ENCODE peak calls at places on chromosomes 16 and 17, in four cellular contexts. E, X, Z and H are unnamed samples.
A peak's percentile ranks its signal among the peaks of the same experiment; 100 is the strongest.

GRCh38 chr16:4500283-4500682 is 24.1 kb downstream of the HMOX2 start:
- DNase-seq in E (peak; percentile 79), X (no peak), Z (no peak), H (no peak)

GRCh38 chr17:10697092-10698081 is at the start of the genes ADPRM and SCO1:
- DNase-seq in E (peak; percentile 91), Z (peak; percentile 96), X (peak; percentile 99), H (peak; percentile 74)

GRCh38 chr17:1123397-1124237 is 56.2 kb downstream of the ABR start:
- DNase-seq in Z (no peak), X (peak; percentile 58), E (no peak), H (no peak)

GRCh38 chr16:12182202-12182601 is 205.7 kb downstream of the SNX29 start:
- DNase-seq in E (no peak), Z (no peak), X (no peak), H (no peak)

GRCh38 chr16:64858076-64858475 is 263.8 kb downstream of the CDH11 start:
- DNase-seq in X (no peak), E (peak; percentile 66), Z (no peak), H (no peak)

GRCh38 chr17:39400547-39401411 is 647 bp downstream of the FBXL20 start:
- DNase-seq in E (peak; percentile 0), Z (peak; percentile 62), X (no peak), H (no peak)

GRCh38 chr17:6997171-6997570 is 1.3 kb downstream of the ALOX12 start:
- DNase-seq in Z (no peak), X (no peak), E (no peak), H (no peak)

GRCh38 chr16:9092963-9093477 is 1.6 kb downstream of the HAPSTR1 start:
- DNase-seq in E (no peak), X (peak; percentile 72), Z (peak; percentile 66), H (no peak)

GRCh38 chr17:63390090-63390489 is 56.0 kb downstream of the CYB561 start:
- DNase-seq in E (no peak), X (no peak), Z (no peak), H (no peak)

GRCh38 chr16:85820604-85821372 is 21.3 kb downstream of the COX4I1 start:
- DNase-seq in E (no peak), Z (no peak), X (no peak), H (no peak)

GRCh38 chr16:86991679-86992078 is 325.5 kb downstream of the C16orf95 start:
- DNase-seq in X (no peak), Z (no peak), E (peak; percentile 34), H (no peak)

GRCh38 chr16:4544483-4544882 is 5.9 kb upstream of the CDIP1 start:
- DNase-seq in X (no peak), Z (peak; percentile 9), E (no peak), H (no peak)

GRCh38 chr17:16980813-16981731 is 9.2 kb upstream of the TNFRSF13B start:
- DNase-seq in X (peak; percentile 59), Z (no peak), E (no peak), H (no peak)

GRCh38 chr17:44774271-44775135 is 15.7 kb downstream of the ADAM11 start:
- DNase-seq in E (peak; percentile 79), Z (peak; percentile 95), X (peak; percentile 100), H (peak; percentile 85)

GRCh38 chr16:17194190-17194780 is 276.5 kb downstream of the XYLT1 start:
- DNase-seq in X (peak; percentile 91), E (no peak), Z (peak; percentile 68), H (peak; percentile 41)

GRCh38 chr17:81164464-81165245 is 652 bp upstream of the PVALEF start:
- DNase-seq in Z (no peak), X (peak; percentile 68), E (no peak), H (no peak)

GRCh38 chr16:56481468-56482112 is 30.2 kb downstream of the OGFOD1 start:
- DNase-seq in Z (no peak), X (no peak), E (peak; percentile 12), H (no peak)

GRCh38 chr17:79022507-79022991 is 1.4 kb upstream of the C1QTNF1 start:
- DNase-seq in E (no peak), Z (peak; percentile 73), X (peak; percentile 48), H (no peak)

GRCh38 chr16:81647527-81647926 is 131.6 kb upstream of the PLCG2 start:
- DNase-seq in E (peak; percentile 59), X (peak; percentile 82), Z (no peak), H (no peak)

GRCh38 chr16:22073350-22073749 is 19.0 kb upstream of the VWA3A start:
- DNase-seq in E (no peak), X (no peak), Z (no peak), H (no peak)

GRCh38 chr17:70394430-70394829 is 225.1 kb downstream of the KCNJ2 start:
- DNase-seq in Z (no peak), X (no peak), E (no peak), H (no peak)

GRCh38 chr16:15946257-15947044 is 3.0 kb upstream of the ABCC1 start:
- DNase-seq in Z (no peak), X (no peak), E (peak; percentile 53), H (no peak)

GRCh38 chr17:38628441-38628840 is 22.7 kb upstream of the SRCIN1 start:
- DNase-seq in Z (no peak), E (no peak), X (peak; percentile 81), H (no peak)

GRCh38 chr16:68664297-68664696 is 19.2 kb downstream of the CDH3 start:
- DNase-seq in E (no peak), X (no peak), Z (no peak), H (no peak)

GRCh38 chr17:31321481-31321880 is at the start of gene EVI2A:
- DNase-seq in X (no peak), E (peak; percentile 66), Z (no peak), H (no peak)

GRCh38 chr17:14143678-14144077 is 74.4 kb downstream of the COX10 start:
- DNase-seq in X (no peak), Z (no peak), E (no peak), H (no peak)

GRCh38 chr17:77330602-77331081 is 189.9 kb downstream of the SEC14L1 start:
- DNase-seq in X (peak; percentile 54), Z (peak; percentile 58), E (no peak), H (no peak)

GRCh38 chr16:35011-35775 is 18.2 kb downstream of the POLR3K start:
- DNase-seq in X (no peak), Z (peak; percentile 53), E (no peak), H (no peak)

GRCh38 chr17:41705271-41705991 is 6.7 kb upstream of the GAST start:
- DNase-seq in E (no peak), Z (no peak), X (peak; percentile 81), H (no peak)

GRCh38 chr17:7241047-7241733 is 1.1 kb downstream of the GABARAP start:
- DNase-seq in X (no peak), E (no peak), Z (no peak), H (no peak)

GRCh38 chr16:86455116-86455515 is 55.2 kb upstream of the FOXF1 start:
- DNase-seq in X (no peak), E (peak; percentile 10), Z (no peak), H (no peak)

GRCh38 chr17:76678330-76678729 is 32.4 kb downstream of the MXRA7 start:
- DNase-seq in E (no peak), X (no peak), Z (no peak), H (no peak)

GRCh38 chr17:12407495-12407894 is 258.2 kb upstream of the MYOCD start:
- DNase-seq in X (no peak), Z (no peak), E (no peak), H (no peak)

GRCh38 chr17:49787932-49788442 is 494 bp upstream of the KAT7 start:
- DNase-seq in X (peak; percentile 73), E (no peak), Z (no peak), H (no peak)

GRCh38 chr17:61352771-61353170 is 46.9 kb upstream of the TBX2 start:
- DNase-seq in X (peak; percentile 92), E (no peak), Z (no peak), H (no peak)

GRCh38 chr16:24041834-24042631 is 206.2 kb downstream of the PRKCB start:
- DNase-seq in X (peak; percentile 91), Z (peak; percentile 71), E (peak; percentile 63), H (peak; percentile 44)
- TF ChIP-seq CTCF in X (peak; percentile 93), Z (peak; percentile 72), E (peak; percentile 73), H (peak; percentile 90)

DNA sequence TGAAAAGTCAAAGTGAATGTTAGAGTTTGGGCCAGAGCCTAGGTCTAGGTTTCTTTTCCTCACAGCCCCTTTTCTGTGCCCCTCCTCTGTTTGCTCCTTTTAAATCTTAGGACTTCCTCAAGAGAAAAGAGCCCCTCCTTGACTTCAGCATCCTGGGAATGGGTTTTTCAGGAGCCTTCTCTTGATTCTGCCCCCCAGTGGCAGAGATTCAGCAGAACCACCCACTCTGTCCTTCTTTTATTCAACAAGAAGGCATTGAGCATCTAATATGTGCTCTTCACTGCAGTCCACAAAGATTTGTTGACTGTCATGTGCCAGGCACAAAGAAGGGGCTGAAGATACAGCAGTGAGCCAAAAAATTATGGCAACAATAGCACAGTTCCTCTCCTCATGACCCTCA is 270.8 kb upstream of the CDH5 start:
- DNase-seq in X (no peak), E (no peak), Z (no peak), H (no peak)
- TF ChIP-seq CTCF in X (peak; percentile 60), E (peak; percentile 48), Z (no peak), H (no peak)

GRCh38 chr16:59330030-59330670 is 596.0 kb upstream of the GOT2 start:
- DNase-seq in E (peak; percentile 33), X (no peak), Z (no peak), H (no peak)

GRCh38 chr16:59324462-59324861 is 590.3 kb upstream of the GOT2 start:
- DNase-seq in X (no peak), Z (no peak), E (no peak), H (no peak)

DNA sequence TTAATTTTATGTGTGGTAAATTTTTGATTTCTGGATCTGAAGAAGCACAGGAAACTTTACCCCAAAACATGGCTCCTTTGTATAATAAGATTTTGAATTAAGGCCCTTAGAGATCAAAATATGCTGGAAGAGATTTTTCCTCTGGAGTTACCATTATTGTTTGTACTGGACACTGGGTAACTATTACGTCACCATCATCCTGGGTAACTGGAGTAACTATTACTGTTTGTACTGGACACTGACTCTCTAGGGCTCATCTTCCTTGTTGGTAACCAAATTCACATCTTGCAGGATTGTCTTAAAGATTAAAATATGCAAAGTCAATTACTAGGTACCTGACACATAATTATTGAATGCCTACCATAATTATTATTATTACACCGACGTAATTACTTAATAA is 593.8 kb upstream of the GOT2 start:
- DNase-seq in X (no peak), Z (no peak), E (no peak), H (no peak)
- TF ChIP-seq CTCF in X (no peak), Z (no peak), E (no peak), H (no peak)

GRCh38 chr17:35978346-35978745 is 3.0 kb downstream of the CCL16 start:
- DNase-seq in X (no peak), E (no peak), Z (no peak), H (peak; percentile 14)

GRCh38 chr17:35981246-35981645 is at the start of gene CCL16:
- DNase-seq in X (no peak), Z (no peak), E (no peak), H (no peak)

GRCh38 chr17:35982409-35983191 is 1.3 kb upstream of the CCL16 start:
- DNase-seq in E (no peak), X (no peak), Z (no peak), H (peak; percentile 19)

GRCh38 chr17:35984140-35984539 is 2.4 kb downstream of the CCL14 start:
- DNase-seq in E (no peak), Z (no peak), X (no peak), H (no peak)

DNA sequence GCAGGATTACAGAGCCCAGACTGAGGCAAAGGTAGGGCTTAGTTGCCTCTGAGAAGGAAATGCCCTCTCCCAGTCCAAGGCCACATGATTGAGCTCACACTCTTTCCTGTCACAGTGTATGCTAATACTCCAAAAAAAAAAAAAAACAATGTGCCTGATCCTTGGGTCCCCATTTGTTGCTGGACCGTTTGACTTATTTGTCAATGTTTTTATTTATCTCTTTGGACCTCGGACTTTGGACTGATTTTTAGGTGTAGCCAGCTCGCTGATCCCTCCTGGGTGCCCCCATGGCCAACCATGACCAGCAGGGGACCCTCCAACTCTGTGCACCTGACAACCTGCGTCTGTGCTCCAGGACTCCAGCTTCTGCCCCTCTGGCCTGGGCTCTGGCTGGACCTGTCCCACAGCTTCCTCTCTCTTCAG is 622 bp upstream of the CCL16 start:
- DNase-seq in X (peak; percentile 76), Z (no peak), E (no peak), H (peak; percentile 38)
- TF ChIP-seq CTCF in X (peak; percentile 75), Z (no peak), E (no peak), H (no peak)